ENCODE peak calls at places on chromosomes 16 and 17, in seven cellular contexts. L is DND-41, V is right atrium auricular region, B is adrenal gland, E is neural progenitor cell, G is suprapubic skin, H is choroid plexus epithelial cell. W is an unnamed sample.

GRCh38 chr17:45849536-45849990 is 4.9 kb downstream of the SPPL2C start:
- DNase-seq in L (no peak), V (no peak), B (no peak), E (no peak), G (no peak), H (no peak), W (no peak)

GRCh38 chr17:81917565-81918332 is at the start of gene SIRT7:
- DNase-seq in L (peak; percentile 85), V (peak; percentile 68), B (peak; percentile 75), E (peak; percentile 93), G (no peak), H (peak; percentile 74), W (peak; percentile 91)

GRCh38 chr17:2084766-2085647 is 30.1 kb downstream of the HIC1 start:
- DNase-seq in L (no peak), V (no peak), B (peak; percentile 84), E (no peak), G (no peak), H (peak; percentile 94), W (no peak)

GRCh38 chr17:74373838-74374606 is 6.7 kb downstream of the GPR142 start:
- DNase-seq in L (no peak), V (no peak), B (no peak), E (no peak), G (no peak), H (no peak), W (no peak)

GRCh38 chr16:58963479-58963878 is 229.4 kb upstream of the GOT2 start:
- DNase-seq in L (no peak), V (no peak), B (no peak), E (no peak), G (no peak), H (no peak), W (no peak)

GRCh38 chr17:45123930-45124796 is 8.2 kb downstream of the PLCD3 start:
- DNase-seq in L (no peak), V (peak; percentile 82), B (peak; percentile 84), E (no peak), G (no peak), H (peak; percentile 81), W (peak; percentile 28)

GRCh38 chr16:2928796-2929195 is 17.1 kb downstream of the FLYWCH1 start:
- DNase-seq in L (no peak), V (no peak), B (no peak), E (no peak), G (no peak), H (no peak), W (no peak)

GRCh38 chr16:13390093-13390985 is 488.9 kb downstream of the SHISA9 start:
- DNase-seq in L (no peak), V (no peak), B (no peak), E (no peak), G (no peak), H (no peak), W (peak; percentile 88)

GRCh38 chr16:57999971-58000705 is at the start of gene ZNF319:
- DNase-seq in L (peak; percentile 29), V (no peak), B (no peak), E (peak; percentile 72), G (no peak), H (no peak), W (no peak)

GRCh38 chr16:23836404-23837291 is 865 bp downstream of the PRKCB start:
- DNase-seq in L (peak; percentile 85), V (no peak), B (no peak), E (peak; percentile 74), G (peak; percentile 81), H (no peak), W (peak; percentile 65)

GRCh38 chr17:19238167-19238505 is 970 bp downstream of the EPN2 start:
- DNase-seq in L (no peak), V (no peak), B (peak; percentile 63), E (peak; percentile 65), G (no peak), H (peak; percentile 12), W (no peak)

GRCh38 chr16:84461504-84462295 is 42.8 kb downstream of the MEAK7 start:
- DNase-seq in L (no peak), V (no peak), B (no peak), E (no peak), G (peak; percentile 70), H (no peak), W (no peak)

GRCh38 chr16:4085405-4085970 is 30.8 kb downstream of the ADCY9 start:
- DNase-seq in L (no peak), V (peak; percentile 49), B (peak; percentile 37), E (no peak), G (peak; percentile 72), H (no peak), W (no peak)

GRCh38 chr17:29388937-29389336 is 1.2 kb upstream of the TAOK1 start:
- DNase-seq in L (no peak), V (no peak), B (peak; percentile 54), E (no peak), G (no peak), H (no peak), W (no peak)

GRCh38 chr17:7834891-7835817 is 1.1 kb downstream of the KDM6B start:
- DNase-seq in L (peak; percentile 98), V (peak; percentile 98), B (peak; percentile 98), E (peak; percentile 99), G (peak; percentile 99), H (peak; percentile 99), W (peak; percentile 97)

GRCh38 chr17:46071796-46072195 is 72.7 kb downstream of the STH start:
- DNase-seq in L (no peak), V (no peak), B (no peak), E (peak; percentile 54), G (no peak), H (no peak), W (no peak)

DNA sequence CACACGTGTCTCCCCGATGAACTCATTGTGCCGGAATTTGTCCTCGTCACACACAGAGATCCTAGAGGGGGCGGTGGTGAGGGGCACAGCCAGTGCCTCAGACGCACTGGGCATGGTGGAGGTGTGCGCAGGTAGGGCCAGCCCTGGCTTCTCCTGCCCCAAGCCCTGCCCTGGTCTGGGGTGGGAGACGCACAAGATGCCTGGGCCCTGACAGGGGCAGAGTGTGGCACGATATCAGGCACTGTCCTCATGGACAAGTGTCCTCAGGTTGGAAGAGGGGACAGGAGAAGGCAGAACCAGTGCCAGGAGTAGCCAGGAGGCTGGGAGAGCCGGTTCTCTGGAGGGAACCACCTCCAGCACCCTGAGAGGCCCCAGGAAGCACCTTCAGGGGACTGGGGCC is 20.0 kb downstream of the DOC2B start:
- DNase-seq in L (no peak), V (no peak), B (no peak), E (no peak), G (no peak), H (no peak), W (no peak)
- H3K4me3 ChIP-seq in L (no peak overlapping the region), V (no peak overlapping the region), B (no peak overlapping the region), E (no peak overlapping the region), G (no peak overlapping the region), H (no peak overlapping the region), W (no peak overlapping the region)

DNA sequence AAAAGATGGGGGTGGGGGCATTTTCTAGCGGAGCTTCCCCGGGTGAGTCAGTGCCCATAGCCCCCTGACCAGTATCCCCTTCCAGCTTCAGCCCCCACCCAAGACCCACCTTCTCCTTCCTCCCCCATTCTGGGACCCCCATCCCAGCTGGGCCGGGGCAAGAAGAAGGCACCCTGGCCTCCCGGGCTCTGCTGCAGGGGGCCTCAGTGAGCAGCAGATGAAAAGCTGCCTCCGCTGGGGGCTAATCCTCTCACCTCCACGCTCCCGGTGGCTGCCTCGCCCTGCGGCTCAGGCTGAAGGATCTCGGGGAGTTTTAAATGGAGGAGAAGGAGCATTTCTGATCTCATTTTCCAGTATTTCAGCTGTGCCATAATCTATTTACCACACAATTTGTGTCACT is 313.5 kb upstream of the TNRC6C start:
- DNase-seq in L (peak; percentile 70), V (no peak), B (peak; percentile 42), E (peak; percentile 67), G (peak; percentile 41), H (no peak), W (no peak)
- TF ChIP-seq CTCF in L (peak; percentile 87), V (peak; percentile 16), B (no peak), E (peak; percentile 53), G (no peak), H (no peak), W (no peak)

DNA sequence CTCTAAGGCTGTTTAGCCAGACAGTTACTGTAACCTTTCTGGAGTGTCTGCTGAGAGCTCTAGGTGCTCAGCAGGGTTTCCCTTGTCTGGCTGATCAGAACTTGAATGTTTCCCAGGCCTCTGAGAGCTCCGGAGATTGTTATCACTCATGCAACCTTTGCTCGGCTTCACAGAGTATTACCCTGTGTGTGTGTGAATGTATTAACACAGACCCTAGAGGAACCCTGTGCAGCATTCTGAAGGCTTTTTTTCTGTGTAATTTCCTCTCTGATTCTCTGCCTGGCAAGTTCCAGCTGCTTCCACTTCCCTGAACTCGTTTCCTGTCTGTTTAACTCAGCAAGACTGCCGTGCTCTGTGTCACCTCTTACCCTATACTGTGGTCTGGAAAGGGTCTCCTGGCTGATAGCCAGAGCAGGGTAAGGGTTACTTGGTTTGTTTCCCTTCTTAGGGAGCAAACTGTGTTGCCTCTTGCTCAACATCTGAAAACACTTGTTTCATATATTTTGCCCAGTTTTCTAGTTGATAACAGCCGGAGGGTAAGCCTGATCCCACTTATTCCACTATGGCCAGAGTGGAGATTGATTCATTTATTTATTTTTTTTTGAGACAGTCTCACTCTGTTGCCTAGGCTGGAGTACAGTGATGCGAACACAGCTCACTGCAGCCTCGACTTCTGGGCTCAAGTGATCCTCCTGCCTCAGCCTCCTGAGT is 21.7 kb downstream of the PRMT7 start:
- DNase-seq in L (peak; percentile 88), V (no peak), B (peak; percentile 82), E (no peak), G (no peak), H (peak; percentile 90), W (no peak)
- H3K4me3 ChIP-seq in L (peak overlapping the region; percentile 33), V (no peak overlapping the region), B (no peak overlapping the region), E (no peak overlapping the region), G (no peak overlapping the region), H (no peak overlapping the region), W (no peak overlapping the region)

GRCh38 chr17:80859004-80859941 is 132.4 kb upstream of the CHMP6 start:
- DNase-seq in L (no peak), V (peak; percentile 66), B (peak; percentile 88), E (peak; percentile 41), G (no peak), H (peak; percentile 83), W (no peak)
- TF ChIP-seq CTCF in L (no peak), V (peak; percentile 22), B (no peak), E (no peak), G (no peak), H (peak; percentile 37), W (no peak)

DNA sequence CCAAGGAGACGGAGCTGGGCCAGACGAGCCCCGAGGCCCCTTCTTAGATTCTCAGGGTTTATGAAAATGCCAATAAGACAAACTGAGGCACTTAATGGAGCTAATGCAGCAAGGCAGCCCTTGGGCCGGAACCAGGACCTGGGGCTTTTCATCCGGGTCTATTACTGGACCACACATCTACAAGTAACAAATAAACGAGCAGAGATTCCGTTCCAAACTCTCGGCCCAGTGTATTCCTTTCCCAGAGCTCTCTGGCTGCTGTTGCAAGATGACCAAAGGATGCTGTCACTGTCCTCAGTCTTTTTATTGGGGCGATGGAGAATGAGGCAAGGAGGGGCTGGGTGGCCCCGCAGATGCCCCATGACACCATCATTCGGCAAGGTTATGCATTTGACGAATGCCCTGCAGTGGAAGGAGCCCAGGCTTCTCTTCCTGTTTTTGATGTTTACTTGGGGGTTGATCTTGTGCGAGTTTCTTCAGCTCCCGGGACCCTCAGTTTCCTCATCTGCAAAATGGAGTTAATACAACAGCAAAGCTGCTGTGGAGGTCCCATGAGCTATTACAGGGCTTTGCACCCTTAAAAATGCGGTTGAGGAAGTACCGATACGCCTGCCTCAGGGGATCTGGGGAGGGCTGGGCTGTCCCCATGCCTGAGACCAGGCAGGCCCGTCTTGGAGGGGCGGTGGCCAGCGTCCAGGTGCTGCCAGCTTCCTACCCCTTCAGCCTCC is 1.1 kb upstream of the NTN1 start:
- DNase-seq in L (no peak), V (peak; percentile 55), B (no peak), E (no peak), G (no peak), H (no peak), W (no peak)
- H3K4me3 ChIP-seq in L (peak overlapping the region; percentile 93), V (peak overlapping the region; percentile 55), B (no peak overlapping the region), E (peak overlapping the region; percentile 74), G (peak overlapping the region; percentile 66), H (no peak overlapping the region), W (peak overlapping the region; percentile 81)